ENCODE peak calls at places on chromosome 22, in four cellular contexts. One of them, this sample, is unnamed.

GRCh38 chr22:44550666-44551491 is 52.8 kb upstream of the RTL6 start:
- DNase-seq in CD4-positive, alpha-beta memory T cell: no peak
- DNase-seq in PC-3: peak; percentile 76
- DNase-seq in effector memory CD4-positive, alpha-beta T cell: no peak
- DNase-seq in this sample: no peak

GRCh38 chr22:30238661-30239420 is 7.7 kb downstream of the LIF start:
- DNase-seq in CD4-positive, alpha-beta memory T cell: no peak
- DNase-seq in PC-3: peak; percentile 54
- DNase-seq in effector memory CD4-positive, alpha-beta T cell: no peak
- DNase-seq in this sample: no peak

GRCh38 chr22:42111798-42112197 is 18.8 kb downstream of the CYP2D6 start:
- DNase-seq in CD4-positive, alpha-beta memory T cell: no peak
- DNase-seq in PC-3: no peak
- DNase-seq in effector memory CD4-positive, alpha-beta T cell: no peak
- DNase-seq in this sample: no peak

GRCh38 chr22:36736701-36737320 is 33.3 kb upstream of the CACNG2 start:
- DNase-seq in CD4-positive, alpha-beta memory T cell: no peak
- DNase-seq in PC-3: no peak
- DNase-seq in effector memory CD4-positive, alpha-beta T cell: no peak
- DNase-seq in this sample: no peak

GRCh38 chr22:27581688-27582087 is 219.9 kb downstream of the MN1 start:
- DNase-seq in CD4-positive, alpha-beta memory T cell: no peak
- DNase-seq in PC-3: no peak
- DNase-seq in effector memory CD4-positive, alpha-beta T cell: no peak
- DNase-seq in this sample: no peak

GRCh38 chr22:24843048-24843447 is 37.0 kb downstream of the SGSM1 start:
- DNase-seq in CD4-positive, alpha-beta memory T cell: no peak
- DNase-seq in PC-3: peak; percentile 1
- DNase-seq in effector memory CD4-positive, alpha-beta T cell: no peak
- DNase-seq in this sample: no peak

GRCh38 chr22:24370426-24370825 is 57.0 kb upstream of the ADORA2A start:
- DNase-seq in CD4-positive, alpha-beta memory T cell: no peak
- DNase-seq in PC-3: no peak
- DNase-seq in effector memory CD4-positive, alpha-beta T cell: no peak
- DNase-seq in this sample: no peak

GRCh38 chr22:43425976-43426785 is 14.4 kb downstream of the MPPED1 start:
- DNase-seq in CD4-positive, alpha-beta memory T cell: no peak
- DNase-seq in PC-3: no peak
- DNase-seq in effector memory CD4-positive, alpha-beta T cell: no peak
- DNase-seq in this sample: no peak

GRCh38 chr22:27810566-27810965 is 9.0 kb upstream of the MN1 start:
- DNase-seq in CD4-positive, alpha-beta memory T cell: no peak
- DNase-seq in PC-3: peak; percentile 7
- DNase-seq in effector memory CD4-positive, alpha-beta T cell: no peak
- DNase-seq in this sample: no peak

GRCh38 chr22:26485013-26485412 is 1.3 kb downstream of the SRRD start:
- DNase-seq in CD4-positive, alpha-beta memory T cell: no peak
- DNase-seq in PC-3: no peak
- DNase-seq in effector memory CD4-positive, alpha-beta T cell: no peak
- DNase-seq in this sample: no peak

GRCh38 chr22:37675930-37676571 is 615 bp downstream of the LGALS1 start:
- DNase-seq in CD4-positive, alpha-beta memory T cell: no peak
- DNase-seq in PC-3: peak; percentile 40
- DNase-seq in effector memory CD4-positive, alpha-beta T cell: no peak
- DNase-seq in this sample: peak; percentile 51

GRCh38 chr22:44155115-44155514 is 25.6 kb upstream of the PARVG start:
- DNase-seq in CD4-positive, alpha-beta memory T cell: no peak
- DNase-seq in PC-3: no peak
- DNase-seq in effector memory CD4-positive, alpha-beta T cell: no peak
- DNase-seq in this sample: no peak

GRCh38 chr22:28799834-28800307 is 498 bp downstream of the XBP1 start:
- DNase-seq in CD4-positive, alpha-beta memory T cell: no peak
- DNase-seq in PC-3: peak; percentile 35
- DNase-seq in effector memory CD4-positive, alpha-beta T cell: no peak
- DNase-seq in this sample: no peak

GRCh38 chr22:50105529-50106100 is 15.8 kb downstream of the MOV10L1 start:
- DNase-seq in CD4-positive, alpha-beta memory T cell: peak; percentile 2
- DNase-seq in PC-3: no peak
- DNase-seq in effector memory CD4-positive, alpha-beta T cell: no peak
- DNase-seq in this sample: peak; percentile 8

DNA sequence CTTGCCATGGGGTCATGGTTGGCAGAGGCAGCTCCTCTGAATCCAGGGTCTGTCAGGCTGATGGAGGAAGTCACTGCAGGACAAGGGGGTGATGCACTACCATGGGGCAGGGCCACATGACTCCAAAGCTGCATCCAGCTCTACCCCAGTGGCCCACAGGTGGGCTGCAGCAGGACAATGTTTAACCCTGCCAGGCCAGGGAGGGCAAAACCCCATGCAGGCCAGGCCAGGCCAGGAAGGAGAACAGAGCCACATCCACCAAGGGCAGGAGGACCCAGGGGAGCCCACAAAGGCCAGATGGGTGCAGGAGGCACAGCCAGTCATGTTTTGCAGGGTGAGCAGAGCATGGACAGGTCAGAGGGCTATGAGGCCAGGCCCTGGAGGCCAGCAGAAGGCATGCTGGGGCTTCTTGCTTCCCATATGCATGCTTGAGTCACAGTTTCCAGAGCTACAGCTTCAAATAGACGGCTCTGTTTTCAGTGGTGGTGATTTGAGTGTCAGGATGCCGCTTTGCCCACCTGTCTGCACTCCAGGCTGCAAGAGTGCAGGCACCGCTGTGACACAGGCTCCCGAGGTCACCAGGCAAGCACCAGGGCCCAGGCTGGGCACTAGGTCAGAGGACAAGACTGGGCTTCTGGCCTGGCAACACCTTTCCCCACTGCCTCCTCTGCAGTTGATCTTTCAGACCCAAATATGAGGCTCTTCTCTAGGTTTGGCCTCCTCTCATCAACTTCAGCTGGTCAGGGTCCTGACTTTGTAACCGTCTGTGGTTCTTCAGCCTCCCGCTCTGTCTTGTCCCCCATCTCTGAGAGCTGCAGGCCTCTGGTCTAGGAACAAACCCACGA is 22.9 kb downstream of the RSPH14 start:
- DNase-seq in CD4-positive, alpha-beta memory T cell: no peak
- DNase-seq in PC-3: no peak
- DNase-seq in effector memory CD4-positive, alpha-beta T cell: no peak
- DNase-seq in this sample: no peak
- H3K27ac ChIP-seq in CD4-positive, alpha-beta memory T cell: peak overlapping the region; percentile 51
- H3K27ac ChIP-seq in PC-3: no peak overlapping the region
- H3K27ac ChIP-seq in effector memory CD4-positive, alpha-beta T cell: peak overlapping the region; percentile 61
- H3K27ac ChIP-seq in this sample: peak overlapping the region; percentile 62

GRCh38 chr22:17922925-17923898 is 101.1 kb downstream of the MICAL3 start:
- DNase-seq in CD4-positive, alpha-beta memory T cell: no peak
- DNase-seq in PC-3: peak; percentile 58
- DNase-seq in effector memory CD4-positive, alpha-beta T cell: no peak
- DNase-seq in this sample: no peak

GRCh38 chr22:17926516-17926915 is 97.8 kb downstream of the MICAL3 start:
- DNase-seq in CD4-positive, alpha-beta memory T cell: no peak
- DNase-seq in PC-3: no peak
- DNase-seq in effector memory CD4-positive, alpha-beta T cell: no peak
- DNase-seq in this sample: no peak

GRCh38 chr22:17921871-17922821 is 102.2 kb downstream of the MICAL3 start:
- DNase-seq in CD4-positive, alpha-beta memory T cell: no peak
- DNase-seq in PC-3: no peak
- DNase-seq in effector memory CD4-positive, alpha-beta T cell: no peak
- DNase-seq in this sample: no peak

GRCh38 chr22:17924735-17925727 is 99.3 kb downstream of the MICAL3 start:
- DNase-seq in CD4-positive, alpha-beta memory T cell: no peak
- DNase-seq in PC-3: peak; percentile 43
- DNase-seq in effector memory CD4-positive, alpha-beta T cell: no peak
- DNase-seq in this sample: no peak

DNA sequence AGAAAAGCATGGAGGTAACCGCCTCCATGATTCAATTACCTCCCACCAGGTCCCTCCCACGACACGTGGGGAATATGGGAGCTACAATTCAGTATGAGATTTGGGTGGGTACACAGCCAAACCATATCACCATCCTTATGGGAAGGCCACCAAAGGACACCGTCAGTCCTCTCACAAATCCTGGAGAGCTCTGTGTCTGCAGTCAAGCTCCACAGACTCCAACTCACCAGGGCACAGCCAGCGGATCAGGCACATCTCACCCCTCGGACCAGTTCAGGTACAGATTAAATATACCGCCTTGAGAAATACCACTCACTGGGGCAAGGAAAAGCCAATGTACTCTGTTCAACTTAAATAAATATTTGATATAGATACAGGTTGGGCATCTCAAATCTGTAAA is 100.3 kb downstream of the MICAL3 start:
- DNase-seq in CD4-positive, alpha-beta memory T cell: no peak
- DNase-seq in PC-3: no peak
- DNase-seq in effector memory CD4-positive, alpha-beta T cell: no peak
- DNase-seq in this sample: no peak
- H3K4me1 ChIP-seq in CD4-positive, alpha-beta memory T cell: peaks cover 11% of the 10 kb centered on the region
- H3K4me1 ChIP-seq in PC-3: peaks cover 45% of the 10 kb centered on the region
- H3K4me1 ChIP-seq in effector memory CD4-positive, alpha-beta T cell: no peaks in the 10 kb centered on the region
- H3K4me1 ChIP-seq in this sample: no peaks in the 10 kb centered on the region

GRCh38 chr22:48144318-48144717 is 1381.9 kb downstream of the TBC1D22A start:
- DNase-seq in CD4-positive, alpha-beta memory T cell: no peak
- DNase-seq in PC-3: no peak
- DNase-seq in effector memory CD4-positive, alpha-beta T cell: no peak
- DNase-seq in this sample: no peak

GRCh38 chr22:48145738-48146137 is 1383.3 kb downstream of the TBC1D22A start:
- DNase-seq in CD4-positive, alpha-beta memory T cell: no peak
- DNase-seq in PC-3: no peak
- DNase-seq in effector memory CD4-positive, alpha-beta T cell: no peak
- DNase-seq in this sample: no peak

GRCh38 chr22:48147404-48147803 is 1385.0 kb downstream of the TBC1D22A start:
- DNase-seq in CD4-positive, alpha-beta memory T cell: no peak
- DNase-seq in PC-3: no peak
- DNase-seq in effector memory CD4-positive, alpha-beta T cell: no peak
- DNase-seq in this sample: no peak

GRCh38 chr22:48147831-48148230 is 1385.4 kb downstream of the TBC1D22A start:
- DNase-seq in CD4-positive, alpha-beta memory T cell: no peak
- DNase-seq in PC-3: no peak
- DNase-seq in effector memory CD4-positive, alpha-beta T cell: no peak
- DNase-seq in this sample: no peak

DNA sequence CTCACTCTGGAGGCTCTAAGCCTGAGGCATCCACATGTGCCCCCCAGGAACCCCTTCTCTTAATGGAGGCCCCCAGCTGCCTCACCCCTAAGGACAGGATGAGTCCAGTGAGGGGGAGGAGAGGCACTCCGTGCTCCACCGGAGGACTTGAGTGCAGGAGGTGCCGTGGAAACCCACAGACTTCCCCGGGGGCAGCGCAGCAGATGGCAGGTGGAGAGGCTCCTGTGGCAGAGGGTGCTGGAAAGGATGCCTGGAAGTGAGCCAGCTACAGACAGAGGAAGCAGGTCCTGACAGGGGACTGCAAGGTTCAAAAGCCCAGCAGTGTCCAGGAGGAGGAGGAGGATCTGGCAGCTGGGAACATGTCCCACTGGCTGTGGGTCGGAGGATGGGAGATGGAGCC is 1384.0 kb downstream of the TBC1D22A start:
- DNase-seq in CD4-positive, alpha-beta memory T cell: no peak
- DNase-seq in PC-3: no peak
- DNase-seq in effector memory CD4-positive, alpha-beta T cell: no peak
- DNase-seq in this sample: no peak
- H3K9me3 ChIP-seq in CD4-positive, alpha-beta memory T cell: no peaks in the 10 kb centered on the region
- H3K9me3 ChIP-seq in PC-3: no peaks in the 10 kb centered on the region
- H3K9me3 ChIP-seq in effector memory CD4-positive, alpha-beta T cell: no peaks in the 10 kb centered on the region
- H3K9me3 ChIP-seq in this sample: no peaks in the 10 kb centered on the region

DNA sequence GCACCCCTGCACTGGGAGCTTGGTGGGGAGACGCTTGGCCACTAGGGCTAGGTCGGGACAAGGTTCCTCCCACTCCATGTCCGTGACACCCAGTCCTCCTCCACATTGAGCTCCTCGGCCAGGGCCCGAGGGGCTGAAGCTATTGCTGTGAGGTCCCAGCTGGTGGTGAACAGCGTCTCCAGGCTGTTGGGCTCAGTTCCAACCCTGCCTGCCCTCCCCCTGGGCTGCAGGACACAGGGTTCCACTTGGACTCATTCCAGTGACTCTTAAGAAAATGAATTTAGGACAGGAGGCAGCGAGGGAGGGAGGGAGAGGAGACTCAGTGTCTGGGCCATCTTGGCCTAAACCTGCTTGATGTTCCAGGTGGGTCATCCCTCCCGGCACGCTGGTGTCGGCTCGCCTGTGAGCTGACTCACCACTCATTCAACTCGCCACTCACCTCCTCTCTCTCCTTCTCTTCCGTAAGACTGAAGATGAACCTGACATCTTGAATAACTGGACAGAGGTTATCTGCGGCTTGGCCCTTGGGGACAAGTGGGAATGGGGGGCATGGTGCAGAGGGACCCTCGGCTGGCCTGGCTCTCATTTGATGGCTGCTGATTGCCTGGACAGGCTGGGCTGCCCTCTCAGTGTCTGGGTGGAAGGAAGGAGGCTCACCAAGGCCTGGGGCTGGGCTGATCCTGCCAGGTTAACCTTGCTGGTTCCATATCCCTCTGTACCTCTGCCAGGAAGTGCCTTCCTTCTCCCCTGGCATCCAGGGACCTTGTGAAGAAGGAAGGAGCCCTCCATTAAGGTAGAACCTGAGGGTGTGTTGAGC is 433.4 kb downstream of the TBC1D22A start:
- DNase-seq in CD4-positive, alpha-beta memory T cell: no peak
- DNase-seq in PC-3: peak; percentile 26
- DNase-seq in effector memory CD4-positive, alpha-beta T cell: no peak
- DNase-seq in this sample: no peak
- H3K27ac ChIP-seq in CD4-positive, alpha-beta memory T cell: no peak overlapping the region
- H3K27ac ChIP-seq in PC-3: no peak overlapping the region
- H3K27ac ChIP-seq in effector memory CD4-positive, alpha-beta T cell: no peak overlapping the region
- H3K27ac ChIP-seq in this sample: no peak overlapping the region

GRCh38 chr22:39234867-39235687 is 9.7 kb downstream of the PDGFB start:
- DNase-seq in CD4-positive, alpha-beta memory T cell: no peak
- DNase-seq in PC-3: no peak
- DNase-seq in effector memory CD4-positive, alpha-beta T cell: no peak
- DNase-seq in this sample: no peak
- H3K4me1 ChIP-seq in CD4-positive, alpha-beta memory T cell: peaks cover 55% of the 10 kb centered on the region
- H3K4me1 ChIP-seq in PC-3: peaks cover 15% of the 10 kb centered on the region
- H3K4me1 ChIP-seq in effector memory CD4-positive, alpha-beta T cell: peaks cover 47% of the 10 kb centered on the region
- H3K4me1 ChIP-seq in this sample: peaks cover 39% of the 10 kb centered on the region

GRCh38 chr22:48896766-48897637 is 930.7 kb downstream of the BRD1 start:
- DNase-seq in CD4-positive, alpha-beta memory T cell: no peak
- DNase-seq in PC-3: no peak
- DNase-seq in effector memory CD4-positive, alpha-beta T cell: no peak
- DNase-seq in this sample: no peak
- H3K9me3 ChIP-seq in CD4-positive, alpha-beta memory T cell: no peaks in the 10 kb centered on the region
- H3K9me3 ChIP-seq in PC-3: no peaks in the 10 kb centered on the region
- H3K9me3 ChIP-seq in effector memory CD4-positive, alpha-beta T cell: no peaks in the 10 kb centered on the region
- H3K9me3 ChIP-seq in this sample: no peaks in the 10 kb centered on the region

This sample was measured in naive thymus-derived CD4-positive, alpha-beta T cell.